ENCODE peak calls at places on chromosomes 5 and 9, in five cellular contexts. C is adrenal gland, H is HepG2, Y is stomach, Q is prostate gland. J is an unnamed sample.

GRCh38 chr9:86749530-86750275 is 197.6 kb downstream of the GAS1 start:
- DNase-seq in H (no peak), Q (no peak), C (peak), Y (no peak), J (no peak)

GRCh38 chr9:127455299-127455992 is 4.1 kb downstream of the LRSAM1 start:
- DNase-seq in Q (no peak), H (no peak), Y (peak), C (no peak), J (peak)

GRCh38 chr5:72509401-72509800 is 2.2 kb upstream of the ZNF366 start:
- DNase-seq in Y (no peak), Q (no peak), H (no peak), C (no peak), J (no peak)

GRCh38 chr9:135397142-135397541 is 82.4 kb upstream of the PPP1R26 start:
- DNase-seq in Q (no peak), C (no peak), Y (no peak), H (no peak), J (no peak)

GRCh38 chr5:18314192-18314778 is 680.0 kb downstream of the TAF11L14 start:
- DNase-seq in H (no peak), Q (no peak), C (no peak), Y (no peak), J (peak)

GRCh38 chr9:115517335-115518075 is 399.5 kb upstream of the TNC start:
- DNase-seq in H (no peak), Q (no peak), Y (no peak), C (no peak), J (no peak)

GRCh38 chr9:962023-962422 is 14.4 kb upstream of the DMRT3 start:
- DNase-seq in H (no peak), Q (no peak), C (no peak), Y (no peak), J (no peak)

GRCh38 chr5:63854076-63854475 is 108.2 kb downstream of the HTR1A start:
- DNase-seq in Q (no peak), Y (no peak), H (no peak), C (no peak), J (no peak)

GRCh38 chr5:34411470-34412346 is 244.4 kb upstream of the RAI14 start:
- DNase-seq in Q (no peak), Y (no peak), H (no peak), C (no peak), J (no peak)

GRCh38 chr9:105281272-105281671 is 36.8 kb downstream of the SLC44A1 start:
- DNase-seq in Y (no peak), Q (no peak), C (no peak), H (no peak), J (no peak)

GRCh38 chr5:78750281-78750680 is 101.7 kb upstream of the LHFPL2 start:
- DNase-seq in H (no peak), Q (no peak), C (no peak), Y (no peak), J (no peak)

GRCh38 chr5:45521067-45521466 is 175.1 kb downstream of the HCN1 start:
- DNase-seq in H (peak), Q (no peak), Y (no peak), C (peak), J (peak)

GRCh38 chr5:36607838-36608783 is 1.7 kb downstream of the SLC1A3 start:
- DNase-seq in C (peak), Y (no peak), Q (no peak), H (no peak), J (no peak)

GRCh38 chr9:16871358-16872151 is 1.1 kb upstream of the BNC2 start:
- DNase-seq in C (peak), Q (peak), Y (peak), H (no peak), J (peak)

GRCh38 chr5:38540348-38540747 is 16.1 kb downstream of the LIFR start:
- DNase-seq in H (no peak), C (no peak), Y (no peak), Q (no peak), J (no peak)

GRCh38 chr9:25205285-25205684 is 473.0 kb downstream of the TUSC1 start:
- DNase-seq in Y (no peak), H (no peak), C (no peak), Q (no peak), J (no peak)

GRCh38 chr9:125495137-125496119 is 211.6 kb downstream of the MAPKAP1 start:
- DNase-seq in H (no peak), Q (no peak), C (no peak), Y (no peak), J (peak)

GRCh38 chr9:131500939-131501541 is 1.7 kb upstream of the POMT1 start:
- DNase-seq in H (no peak), Y (no peak), C (no peak), Q (no peak), J (no peak)

GRCh38 chr9:73871636-73872035 is 625.5 kb upstream of the RORB start:
- DNase-seq in Q (no peak), H (no peak), Y (no peak), C (no peak), J (no peak)

GRCh38 chr5:170634236-170634990 is 130.6 kb downstream of the KCNIP1 start:
- DNase-seq in Y (no peak), Q (no peak), H (no peak), C (no peak), J (no peak)

GRCh38 chr5:131461742-131462141 is 173.3 kb downstream of the RAPGEF6 start:
- DNase-seq in C (no peak), Y (no peak), Q (no peak), H (no peak), J (no peak)

GRCh38 chr5:86983208-86983607 is 284.5 kb upstream of the RASA1 start:
- DNase-seq in C (no peak), Q (no peak), Y (no peak), H (no peak), J (no peak)

GRCh38 chr5:44321176-44321575 is 68.0 kb downstream of the FGF10 start:
- DNase-seq in C (no peak), Y (no peak), Q (no peak), H (no peak), J (no peak)

GRCh38 chr9:129262261-129262660 is 84.2 kb upstream of the IER5L start:
- DNase-seq in Y (no peak), H (no peak), Q (no peak), C (no peak), J (no peak)
- TF ChIP-seq POLR2A in Y (no peak), H (no peak), Q (no peak), C (no peak), J (no peak)

GRCh38 chr9:124221685-124222084 is 36.1 kb upstream of the NEK6 start:
- DNase-seq in H (no peak), C (no peak), Q (no peak), Y (no peak), J (no peak)
- TF ChIP-seq POLR2A in H (no peak), C (no peak), Q (no peak), Y (no peak), J (no peak)

GRCh38 chr5:129098488-129099183 is 4.1 kb downstream of the ISOC1 start:
- DNase-seq in Q (no peak), Y (no peak), H (no peak), C (no peak), J (no peak)

GRCh38 chr5:129094087-129094923 is at the start of gene ISOC1:
- DNase-seq in H (peak), Y (peak), Q (peak), C (peak), J (peak)

GRCh38 chr5:129096382-129096991 is 1.9 kb downstream of the ISOC1 start:
- DNase-seq in Y (no peak), Q (no peak), C (no peak), H (no peak), J (no peak)

GRCh38 chr5:129097498-129098296 is 3.1 kb downstream of the ISOC1 start:
- DNase-seq in Q (peak), Y (no peak), H (no peak), C (peak), J (no peak)

GRCh38 chr5:129094924-129095797 is 612 bp downstream of the ISOC1 start:
- DNase-seq in Q (peak), H (peak), Y (peak), C (peak), J (peak)
- TF ChIP-seq POLR2A in Q (no peak), H (peak), Y (no peak), C (no peak), J (no peak)

GRCh38 chr9:129944501-129945116 is 98.4 kb downstream of the FNBP1 start:
- DNase-seq in C (no peak), Q (no peak), H (no peak), Y (no peak), J (no peak)
- TF ChIP-seq POLR2A in C (no peak), Q (no peak), H (no peak), Y (no peak), J (no peak)

GRCh38 chr5:16521561-16522090 is 56.0 kb upstream of the ZNF622 start:
- DNase-seq in Q (no peak), H (peak), Y (no peak), C (no peak), J (no peak)
- TF ChIP-seq POLR2A in Q (no peak), H (no peak), Y (no peak), C (no peak), J (no peak)

DNA sequence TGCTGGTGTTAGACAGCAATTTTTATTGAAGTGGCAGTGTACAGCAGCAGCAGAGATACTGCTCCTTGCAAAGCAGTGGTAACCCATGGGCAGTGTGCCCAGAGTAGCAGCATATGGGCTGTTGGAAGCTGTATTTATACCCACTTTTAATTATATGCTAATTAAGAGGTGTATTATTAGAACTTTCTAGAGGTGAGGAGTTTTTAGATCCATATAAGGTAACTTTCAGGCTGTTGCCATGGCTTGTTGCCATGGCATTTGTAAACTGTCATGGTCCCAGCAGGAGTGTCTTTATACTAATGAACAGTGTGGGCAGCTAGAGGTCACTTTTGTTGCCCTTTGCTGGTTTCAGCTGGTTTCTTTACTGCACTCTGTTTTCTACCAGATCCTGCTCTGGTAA is 3.7 kb upstream of the PJA2 start:
- DNase-seq in H (peak), Y (peak), Q (no peak), C (no peak), J (no peak)
- TF ChIP-seq POLR2A in H (no peak), Y (no peak), Q (no peak), C (no peak), J (no peak)

DNA sequence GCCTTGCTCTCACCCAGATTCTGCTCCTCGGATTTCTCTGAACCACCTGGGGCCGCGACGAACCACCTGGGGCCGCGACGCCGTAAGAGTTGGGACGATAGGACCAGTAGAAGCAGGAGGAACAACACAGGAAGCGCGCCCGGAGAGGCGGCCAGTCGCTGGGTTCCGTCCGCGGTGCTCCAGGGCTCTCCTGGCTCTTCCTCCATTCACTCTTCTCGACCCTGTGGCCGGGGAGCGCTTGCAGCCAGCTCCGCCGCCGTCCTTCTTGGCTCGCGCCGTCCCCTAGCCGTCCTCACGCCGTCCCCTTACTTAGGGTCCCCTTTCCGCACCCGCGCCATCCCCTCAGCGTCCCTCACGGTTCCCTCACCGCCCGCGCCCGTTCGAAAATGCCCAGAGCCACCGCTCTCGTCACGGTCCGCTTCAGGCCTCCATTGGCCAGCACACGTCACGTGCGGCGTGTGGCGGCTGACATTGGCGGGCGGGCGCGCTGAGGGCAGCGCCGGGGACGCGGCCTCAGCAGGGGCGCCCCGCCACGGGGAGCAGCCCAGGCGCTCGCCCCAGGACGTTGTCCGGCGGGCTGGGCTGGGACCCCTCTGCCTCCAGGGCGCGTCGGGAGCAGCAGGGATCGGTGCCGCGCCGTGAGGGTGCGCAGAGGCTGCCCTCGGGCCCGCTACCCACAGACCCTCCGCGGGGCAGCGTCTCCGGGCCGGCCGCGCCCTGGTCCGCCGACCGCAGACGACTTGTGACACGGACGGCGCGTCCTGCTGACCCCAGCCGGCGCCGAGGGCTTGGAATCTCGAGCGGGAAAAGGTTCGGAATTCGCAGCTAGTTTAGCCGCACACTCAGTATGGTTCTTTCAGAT is 53.7 kb upstream of the PTPDC1 start:
- DNase-seq in C (peak), Q (peak), H (peak), Y (peak), J (peak)
- TF ChIP-seq POLR2A in C (peak), Q (peak), H (peak), Y (no peak), J (peak)